ENCODE peak calls at places on chromosomes 13 and 19, in six cellular contexts. N is activated B cell treated with CpG ODN at 0.5 μM for 24 hours, I is cardiac muscle cell, W is HS-27A, G is myocyte, J is memory B cell. V is an unnamed sample.
A peak's percentile ranks its signal among the peaks of the same experiment; 100 is the strongest.

GRCh38 chr13:62130016-62130970 is 714.6 kb upstream of the PCDH20 start:
- DNase-seq in I (no peak), G (no peak), N (no peak), J (no peak), W (no peak), V (no peak)

GRCh38 chr13:93450226-93450625 is 223.6 kb downstream of the GPC6 start:
- DNase-seq in N (no peak), W (no peak), G (peak; percentile 32), I (no peak), J (no peak), V (peak; percentile 59)

GRCh38 chr13:42762917-42763316 is 18.5 kb upstream of the FAM216B start:
- DNase-seq in W (peak; percentile 47), J (no peak), G (peak; percentile 11), N (no peak), I (no peak), V (peak; percentile 79)

GRCh38 chr19:46515879-46516350 is 20.2 kb upstream of the PNMA8B start:
- DNase-seq in G (peak; percentile 26), W (no peak), I (peak; percentile 34), J (no peak), N (no peak), V (peak; percentile 36)

GRCh38 chr13:23348270-23349126 is 85.0 kb downstream of the SACS start:
- DNase-seq in I (peak; percentile 13), W (no peak), G (no peak), J (no peak), N (no peak), V (no peak)

GRCh38 chr13:42728507-42729180 is 52.7 kb upstream of the FAM216B start:
- DNase-seq in J (no peak), N (no peak), G (no peak), I (no peak), W (no peak), V (no peak)

GRCh38 chr13:65789815-65790214 is 1440.3 kb downstream of the PCDH9 start:
- DNase-seq in W (no peak), G (peak; percentile 50), N (no peak), I (no peak), J (no peak), V (no peak)

GRCh38 chr13:24220086-24220703 is 59.7 kb downstream of the SPATA13 start:
- DNase-seq in J (peak; percentile 69), N (no peak), W (peak; percentile 17), G (peak; percentile 90), I (peak; percentile 86), V (peak; percentile 25)

GRCh38 chr13:100674363-100674847 is at the start of gene TMTC4:
- DNase-seq in J (no peak), N (no peak), I (peak; percentile 72), W (no peak), G (no peak), V (peak; percentile 13)

GRCh38 chr13:46831588-46832194 is 34.7 kb upstream of the ESD start:
- DNase-seq in G (peak; percentile 64), J (peak; percentile 40), I (peak; percentile 66), W (no peak), N (no peak), V (peak; percentile 20)

GRCh38 chr19:1648926-1649541 is 3.4 kb downstream of the TCF3 start:
- DNase-seq in G (no peak), J (no peak), W (no peak), I (no peak), N (peak; percentile 57), V (no peak)